ENCODE peak calls at places on chromosomes 12 and 14, in four cellular contexts. H is fibroblast of villous mesenchyme, U is NCI-H2081, I is anterior cingulate cortex. D is an unnamed sample.

GRCh38 chr14:46734287-46734686 is 82.7 kb upstream of the RPL10L start:
- DNase-seq in I (no peak), U (no peak), H (no peak), D (no peak)

GRCh38 chr12:33438890-33439586 is 581 bp downstream of the SYT10 start:
- DNase-seq in I (no peak), U (no peak), H (peak), D (no peak)

GRCh38 chr12:54017845-54018607 is 9.2 kb downstream of the HOXC8 start:
- DNase-seq in U (peak), H (peak), I (peak), D (peak)

GRCh38 chr14:77004711-77005460 is 23.6 kb downstream of the IRF2BPL start:
- DNase-seq in U (no peak), H (peak), I (no peak), D (no peak)

GRCh38 chr12:121190523-121191031 is 19.4 kb upstream of the P2RX4 start:
- DNase-seq in U (no peak), I (no peak), H (peak), D (no peak)

GRCh38 chr12:69655616-69656336 is 43.3 kb downstream of the BEST3 start:
- DNase-seq in I (no peak), U (no peak), H (peak), D (no peak)

GRCh38 chr12:85580562-85581168 is 255.5 kb downstream of the RASSF9 start:
- DNase-seq in U (peak), I (no peak), H (no peak), D (no peak)

GRCh38 chr12:123972448-123973401 is at the start of the genes CCDC92 and ZNF664:
- DNase-seq in U (peak), I (peak), H (peak), D (peak)

GRCh38 chr14:55430024-55430690 is 10.3 kb downstream of the TBPL2 start:
- DNase-seq in I (no peak), U (peak), H (peak), D (peak)

GRCh38 chr12:132484183-132484890 is 5.6 kb upstream of the FBRSL1 start:
- DNase-seq in U (no peak), H (no peak), I (no peak), D (no peak)

GRCh38 chr14:58104808-58105207 is 47.2 kb downstream of the ARMH4 start:
- DNase-seq in H (peak), U (no peak), I (no peak), D (no peak)

GRCh38 chr12:60265741-60266140 is 669.9 kb downstream of the SLC16A7 start:
- DNase-seq in H (peak), I (no peak), U (no peak), D (no peak)

GRCh38 chr12:132127041-132127440 is 17.1 kb downstream of the DDX51 start:
- DNase-seq in I (no peak), U (no peak), H (no peak), D (no peak)

GRCh38 chr14:36556811-36557433 is 25.5 kb downstream of the NKX2-8 start:
- DNase-seq in H (peak), U (peak), I (no peak), D (no peak)

GRCh38 chr14:93045965-93046695 is 69.6 kb downstream of the ITPK1 start:
- DNase-seq in H (peak), I (no peak), U (no peak), D (no peak)

GRCh38 chr12:40907115-40907521 is 214.9 kb downstream of the CNTN1 start:
- DNase-seq in I (no peak), U (no peak), H (peak), D (no peak)

GRCh38 chr12:19382111-19382526 is 57.2 kb upstream of the AEBP2 start:
- DNase-seq in H (peak), I (no peak), U (no peak), D (no peak)